ENCODE peak calls at places on chromosomes 1 and 21, in ten cellular contexts. L is ovary; I is left lung; E is CD4-positive, alpha-beta memory T cell; A is IMR-90; M is GM23338; Y is fibroblast of lung; F is right cardiac atrium; U is Panc1; G is neuronal stem cell. C is an unnamed sample.
A peak's percentile ranks its signal among the peaks of the same experiment; 100 is the strongest.

GRCh38 chr21:32423320-32423719 is 10.8 kb downstream of the EVA1C start:
- DNase-seq in L (no peak), I (no peak), E (no peak), A (peak; percentile 94), M (no peak), Y (peak; percentile 98), F (no peak), U (no peak), G (no peak), C (no peak)

GRCh38 chr1:52919720-52920199 is 1.8 kb downstream of the ECHDC2 start:
- DNase-seq in L (no peak), I (no peak), E (no peak), A (no peak), M (no peak), Y (no peak), F (no peak), U (no peak), G (no peak), C (no peak)

GRCh38 chr1:201307239-201307638 is 23.9 kb downstream of the PKP1 start:
- DNase-seq in L (no peak), I (peak; percentile 31), E (no peak), A (peak; percentile 15), M (no peak), Y (peak; percentile 36), F (no peak), U (no peak), G (no peak), C (no peak)

GRCh38 chr21:38342734-38343133 is 85.9 kb downstream of the KCNJ15 start:
- DNase-seq in L (no peak), I (no peak), E (no peak), A (no peak), M (no peak), Y (no peak), F (peak; percentile 32), U (no peak), G (no peak), C (no peak)

GRCh38 chr1:232728507-232729263 is 76.5 kb upstream of the MAP10 start:
- DNase-seq in L (no peak), I (no peak), E (no peak), A (peak; percentile 26), M (no peak), Y (peak; percentile 28), F (no peak), U (no peak), G (no peak), C (no peak)

GRCh38 chr1:20073247-20073646 is 3.3 kb downstream of the PLA2G5 start:
- DNase-seq in L (no peak), I (no peak), E (no peak), A (no peak), M (no peak), Y (no peak), F (no peak), U (no peak), G (no peak), C (no peak)

GRCh38 chr1:76055987-76056386 is 18.6 kb upstream of the ST6GALNAC3 start:
- DNase-seq in L (no peak), I (no peak), E (no peak), A (no peak), M (peak; percentile 53), Y (no peak), F (no peak), U (no peak), G (no peak), C (no peak)

GRCh38 chr1:230163205-230163604 is 96.2 kb downstream of the GALNT2 start:
- DNase-seq in L (no peak), I (no peak), E (no peak), A (peak; percentile 87), M (no peak), Y (peak; percentile 85), F (peak; percentile 37), U (no peak), G (no peak), C (no peak)

GRCh38 chr1:193537266-193538003 is 351.0 kb upstream of the B3GALT2 start:
- DNase-seq in L (no peak), I (no peak), E (peak; percentile 73), A (no peak), M (no peak), Y (no peak), F (no peak), U (no peak), G (no peak), C (no peak)

GRCh38 chr21:35428489-35428888 is 379.4 kb upstream of the RUNX1 start:
- DNase-seq in L (no peak), I (peak; percentile 57), E (peak; percentile 26), A (no peak), M (peak; percentile 16), Y (peak; percentile 50), F (peak; percentile 72), U (no peak), G (no peak), C (no peak)

GRCh38 chr1:157105988-157106812 is 6.6 kb upstream of the ETV3L start:
- DNase-seq in L (no peak), I (no peak), E (no peak), A (peak; percentile 97), M (no peak), Y (peak; percentile 83), F (no peak), U (no peak), G (no peak), C (no peak)

GRCh38 chr1:243422362-243422761 is 166.5 kb downstream of the SDCCAG8 start:
- DNase-seq in L (no peak), I (no peak), E (no peak), A (no peak), M (no peak), Y (no peak), F (no peak), U (no peak), G (no peak), C (no peak)

GRCh38 chr1:155591770-155592169 is 18.2 kb upstream of the MSTO1 start:
- DNase-seq in L (no peak), I (no peak), E (peak; percentile 62), A (peak; percentile 68), M (peak; percentile 87), Y (peak; percentile 47), F (no peak), U (peak; percentile 27), G (peak; percentile 21), C (peak; percentile 54)

GRCh38 chr1:222390181-222390580 is 157.7 kb downstream of the HHIPL2 start:
- DNase-seq in L (no peak), I (no peak), E (no peak), A (peak; percentile 82), M (no peak), Y (peak; percentile 82), F (no peak), U (no peak), G (no peak), C (no peak)

GRCh38 chr1:154837679-154838171 is 32.4 kb downstream of the KCNN3 start:
- DNase-seq in L (peak; percentile 41), I (no peak), E (no peak), A (no peak), M (no peak), Y (no peak), F (peak; percentile 41), U (no peak), G (no peak), C (no peak)

GRCh38 chr1:107162745-107163144 is 21.9 kb downstream of the NTNG1 start:
- DNase-seq in L (no peak), I (no peak), E (no peak), A (no peak), M (no peak), Y (no peak), F (no peak), U (no peak), G (no peak), C (no peak)

GRCh38 chr1:229752679-229753078 is 126.6 kb downstream of the URB2 start:
- DNase-seq in L (no peak), I (no peak), E (no peak), A (no peak), M (no peak), Y (no peak), F (no peak), U (no peak), G (no peak), C (no peak)

GRCh38 chr1:65668368-65668767 is 124.3 kb upstream of the PDE4B start:
- DNase-seq in L (no peak), I (no peak), E (no peak), A (no peak), M (peak; percentile 7), Y (no peak), F (no peak), U (no peak), G (no peak), C (no peak)

GRCh38 chr1:21774835-21775541 is 8.0 kb downstream of the USP48 start:
- DNase-seq in L (no peak), I (no peak), E (no peak), A (no peak), M (no peak), Y (no peak), F (no peak), U (no peak), G (no peak), C (no peak)

GRCh38 chr1:37677808-37678207 is 14.5 kb upstream of the CDCA8 start:
- DNase-seq in L (no peak), I (no peak), E (no peak), A (no peak), M (no peak), Y (no peak), F (no peak), U (no peak), G (no peak), C (no peak)

GRCh38 chr1:113031060-113031933 is 41.7 kb upstream of the LRIG2 start:
- DNase-seq in L (no peak), I (no peak), E (no peak), A (no peak), M (no peak), Y (no peak), F (no peak), U (no peak), G (no peak), C (no peak)

GRCh38 chr1:45250544-45250943 is 44.1 kb upstream of the ZSWIM5 start:
- DNase-seq in L (no peak), I (no peak), E (no peak), A (no peak), M (no peak), Y (no peak), F (no peak), U (no peak), G (no peak), C (no peak)
- H3K4me3 ChIP-seq in L (no peak overlapping the region), I (no peak overlapping the region), E (no peak overlapping the region), A (no peak overlapping the region), M (no peak overlapping the region), Y (no peak overlapping the region), F (no peak overlapping the region), U (no peak overlapping the region), G (no peak overlapping the region), C (no peak overlapping the region)

GRCh38 chr1:170174395-170174794 is 28.6 kb downstream of the NTMT2 start:
- DNase-seq in L (no peak), I (no peak), E (no peak), A (no peak), M (no peak), Y (no peak), F (no peak), U (no peak), G (no peak), C (no peak)
- H3K4me1 ChIP-seq in L (no peaks in the 10 kb centered on the region), I (no peaks in the 10 kb centered on the region), E (no peaks in the 10 kb centered on the region), A (no peaks in the 10 kb centered on the region), M (no peaks in the 10 kb centered on the region), Y (no peaks in the 10 kb centered on the region), F (no peaks in the 10 kb centered on the region), U (no peaks in the 10 kb centered on the region), G (no peaks in the 10 kb centered on the region), C (no peaks in the 10 kb centered on the region)

GRCh38 chr1:18549131-18549530 is 68.4 kb downstream of the KLHDC7A start:
- DNase-seq in L (no peak), I (no peak), E (no peak), A (no peak), M (no peak), Y (no peak), F (no peak), U (no peak), G (no peak), C (no peak)
- H3K27me3 ChIP-seq in L (no peaks in the 10 kb centered on the region), I (no peaks in the 10 kb centered on the region), E (no peaks in the 10 kb centered on the region), A (no peaks in the 10 kb centered on the region), M (no peaks in the 10 kb centered on the region), Y (no peaks in the 10 kb centered on the region), F (no peaks in the 10 kb centered on the region), U (peaks cover 10% of the 10 kb centered on the region), G (no peaks in the 10 kb centered on the region), C (peaks cover 31% of the 10 kb centered on the region)

GRCh38 chr1:8716238-8716637 is 101.2 kb downstream of the RERE start:
- DNase-seq in L (no peak), I (no peak), E (no peak), A (no peak), M (no peak), Y (no peak), F (no peak), U (no peak), G (no peak), C (no peak)
- H3K4me3 ChIP-seq in L (no peak overlapping the region), I (no peak overlapping the region), E (no peak overlapping the region), A (no peak overlapping the region), M (no peak overlapping the region), Y (no peak overlapping the region), F (no peak overlapping the region), U (no peak overlapping the region), G (no peak overlapping the region), C (no peak overlapping the region)